ENCODE peak calls at places on chromosomes 3 and 15, in four cellular contexts. One of them, this sample, is unnamed.

GRCh38 chr3:21392521-21392920 is 358.5 kb downstream of the ZNF385D start:
- DNase-seq in HCT116: no peak
- DNase-seq in K562: no peak
- DNase-seq in GM12878: no peak
- DNase-seq in this sample: no peak

GRCh38 chr15:90558182-90558581 is 28.5 kb downstream of the CRTC3 start:
- DNase-seq in HCT116: no peak
- DNase-seq in K562: peak
- DNase-seq in GM12878: no peak
- DNase-seq in this sample: no peak

GRCh38 chr15:34810455-34811146 is 15.3 kb upstream of the ACTC1 start:
- DNase-seq in K562: peak
- DNase-seq in GM12878: no peak
- DNase-seq in HCT116: no peak
- DNase-seq in this sample: no peak

GRCh38 chr3:41768363-41768762 is 193.5 kb downstream of the ULK4 start:
- DNase-seq in K562: no peak
- DNase-seq in GM12878: no peak
- DNase-seq in HCT116: no peak
- DNase-seq in this sample: no peak

GRCh38 chr15:37978231-37978630 is 43.8 kb downstream of the TMCO5A start:
- DNase-seq in HCT116: no peak
- DNase-seq in K562: no peak
- DNase-seq in GM12878: no peak
- DNase-seq in this sample: no peak

GRCh38 chr15:70713547-70714414 is 49.6 kb downstream of the UACA start:
- DNase-seq in K562: no peak
- DNase-seq in GM12878: no peak
- DNase-seq in HCT116: no peak
- DNase-seq in this sample: no peak

GRCh38 chr3:100033814-100034490 is 80.3 kb downstream of the FILIP1L start:
- DNase-seq in GM12878: no peak
- DNase-seq in HCT116: no peak
- DNase-seq in K562: no peak
- DNase-seq in this sample: no peak

GRCh38 chr15:62559049-62559733 is 394.1 kb upstream of the C2CD4B start:
- DNase-seq in HCT116: no peak
- DNase-seq in K562: no peak
- DNase-seq in GM12878: no peak
- DNase-seq in this sample: no peak

GRCh38 chr3:137263982-137264777 is 306.4 kb downstream of the IL20RB start:
- DNase-seq in HCT116: no peak
- DNase-seq in K562: no peak
- DNase-seq in GM12878: no peak
- DNase-seq in this sample: no peak

GRCh38 chr15:52383100-52383588 is 87.5 kb upstream of the MYO5C start:
- DNase-seq in K562: no peak
- DNase-seq in HCT116: no peak
- DNase-seq in GM12878: peak
- DNase-seq in this sample: no peak

GRCh38 chr3:131786386-131786785 is 248.4 kb downstream of the CPNE4 start:
- DNase-seq in HCT116: no peak
- DNase-seq in K562: no peak
- DNase-seq in GM12878: no peak
- DNase-seq in this sample: no peak

GRCh38 chr15:39511000-39511914 is 69.6 kb upstream of the THBS1 start:
- DNase-seq in HCT116: peak
- DNase-seq in K562: peak
- DNase-seq in GM12878: no peak
- DNase-seq in this sample: no peak

GRCh38 chr15:29475096-29475495 is 205.5 kb upstream of the NSMCE3 start:
- DNase-seq in K562: no peak
- DNase-seq in HCT116: no peak
- DNase-seq in GM12878: no peak
- DNase-seq in this sample: no peak

GRCh38 chr15:80034633-80035032 is 24.8 kb upstream of the ZFAND6 start:
- DNase-seq in HCT116: no peak
- DNase-seq in K562: no peak
- DNase-seq in GM12878: no peak
- DNase-seq in this sample: no peak

GRCh38 chr3:4809970-4810369 is 169.3 kb upstream of the BHLHE40 start:
- DNase-seq in K562: no peak
- DNase-seq in GM12878: no peak
- DNase-seq in HCT116: no peak
- DNase-seq in this sample: no peak

GRCh38 chr3:38707730-38708129 is 58.2 kb upstream of the SCN5A start:
- DNase-seq in HCT116: no peak
- DNase-seq in GM12878: no peak
- DNase-seq in K562: peak
- DNase-seq in this sample: no peak

GRCh38 chr3:63353383-63353782 is 75.3 kb downstream of the SYNPR start:
- DNase-seq in HCT116: no peak
- DNase-seq in GM12878: no peak
- DNase-seq in K562: no peak
- DNase-seq in this sample: no peak

GRCh38 chr3:171262431-171262830 is 197.8 kb downstream of the TNIK start:
- DNase-seq in K562: no peak
- DNase-seq in HCT116: no peak
- DNase-seq in GM12878: no peak
- DNase-seq in this sample: no peak

GRCh38 chr3:15557511-15557946 is 36.0 kb upstream of the COLQ start:
- DNase-seq in GM12878: peak
- DNase-seq in HCT116: peak
- DNase-seq in K562: peak
- DNase-seq in this sample: no peak

GRCh38 chr3:111904376-111905241 is 45.5 kb downstream of the PHLDB2 start:
- DNase-seq in K562: no peak
- DNase-seq in GM12878: no peak
- DNase-seq in HCT116: peak
- DNase-seq in this sample: no peak

GRCh38 chr3:193046369-193046768 is 128.7 kb upstream of the MB21D2 start:
- DNase-seq in GM12878: no peak
- DNase-seq in K562: no peak
- DNase-seq in HCT116: no peak
- DNase-seq in this sample: no peak

GRCh38 chr3:127454051-127454450 is 136.5 kb downstream of the TPRA1 start:
- DNase-seq in K562: no peak
- DNase-seq in HCT116: no peak
- DNase-seq in GM12878: no peak
- DNase-seq in this sample: no peak

GRCh38 chr3:141491929-141492328 is 5.1 kb downstream of the RASA2 start:
- DNase-seq in GM12878: no peak
- DNase-seq in HCT116: no peak
- DNase-seq in K562: no peak
- DNase-seq in this sample: no peak

GRCh38 chr3:159987291-159987711 is 1.3 kb upstream of the IL12A start:
- DNase-seq in K562: no peak
- DNase-seq in GM12878: no peak
- DNase-seq in HCT116: no peak
- DNase-seq in this sample: no peak

GRCh38 chr3:169295126-169295525 is 368.4 kb downstream of the MECOM start:
- DNase-seq in GM12878: no peak
- DNase-seq in K562: no peak
- DNase-seq in HCT116: peak
- DNase-seq in this sample: no peak

GRCh38 chr3:175274056-175274455 is 414.9 kb downstream of the NAALADL2 start:
- DNase-seq in GM12878: peak
- DNase-seq in HCT116: no peak
- DNase-seq in K562: no peak
- DNase-seq in this sample: no peak

GRCh38 chr3:141478139-141478538 is 8.7 kb upstream of the RASA2 start:
- DNase-seq in K562: no peak
- DNase-seq in HCT116: no peak
- DNase-seq in GM12878: no peak
- DNase-seq in this sample: no peak

GRCh38 chr15:89828324-89829145 is 13.9 kb upstream of the ANPEP start:
- DNase-seq in GM12878: no peak
- DNase-seq in HCT116: no peak
- DNase-seq in K562: peak
- DNase-seq in this sample: no peak

GRCh38 chr15:87419341-87419740 is 837.2 kb downstream of the NTRK3 start:
- DNase-seq in K562: no peak
- DNase-seq in HCT116: no peak
- DNase-seq in GM12878: no peak
- DNase-seq in this sample: no peak

GRCh38 chr3:152574461-152575079 is 260.4 kb upstream of the P2RY1 start:
- DNase-seq in K562: peak
- DNase-seq in HCT116: peak
- DNase-seq in GM12878: peak
- DNase-seq in this sample: no peak

GRCh38 chr15:68279779-68280745 is 2.5 kb downstream of the FEM1B start:
- DNase-seq in GM12878: no peak
- DNase-seq in K562: no peak
- DNase-seq in HCT116: no peak
- DNase-seq in this sample: no peak

GRCh38 chr3:52782412-52783210 is 5.2 kb downstream of the ITIH1 start:
- DNase-seq in HCT116: no peak
- DNase-seq in K562: no peak
- DNase-seq in GM12878: no peak
- DNase-seq in this sample: no peak

GRCh38 chr15:55526559-55527036 is 18.6 kb upstream of the DNAAF4 start:
- DNase-seq in GM12878: no peak
- DNase-seq in K562: peak
- DNase-seq in HCT116: peak
- DNase-seq in this sample: peak

GRCh38 chr3:16143870-16144568 is 30.5 kb upstream of the GALNT15 start:
- DNase-seq in HCT116: no peak
- DNase-seq in K562: no peak
- DNase-seq in GM12878: no peak
- DNase-seq in this sample: no peak

GRCh38 chr3:192727032-192727847 is at the start of gene FGF12:
- DNase-seq in HCT116: no peak
- DNase-seq in GM12878: no peak
- DNase-seq in K562: peak
- DNase-seq in this sample: peak

GRCh38 chr3:113791381-113791780 is 44.5 kb downstream of the ATP6V1A start:
- DNase-seq in K562: no peak
- DNase-seq in GM12878: no peak
- DNase-seq in HCT116: no peak
- DNase-seq in this sample: no peak

GRCh38 chr3:110491413-110491812 is 580.2 kb upstream of the NECTIN3 start:
- DNase-seq in K562: no peak
- DNase-seq in HCT116: no peak
- DNase-seq in GM12878: no peak
- DNase-seq in this sample: no peak

GRCh38 chr3:32198714-32199113 is 39.8 kb upstream of the CMTM8 start:
- DNase-seq in K562: no peak
- DNase-seq in HCT116: no peak
- DNase-seq in GM12878: no peak
- DNase-seq in this sample: no peak

GRCh38 chr3:32203854-32204253 is 34.6 kb upstream of the CMTM8 start:
- DNase-seq in K562: no peak
- DNase-seq in HCT116: no peak
- DNase-seq in GM12878: no peak
- DNase-seq in this sample: no peak

GRCh38 chr3:32202496-32202895 is 36.0 kb upstream of the CMTM8 start:
- DNase-seq in K562: no peak
- DNase-seq in GM12878: no peak
- DNase-seq in HCT116: no peak
- DNase-seq in this sample: no peak

GRCh38 chr3:32200490-32200889 is 38.0 kb upstream of the CMTM8 start:
- DNase-seq in HCT116: no peak
- DNase-seq in K562: no peak
- DNase-seq in GM12878: no peak
- DNase-seq in this sample: no peak

GRCh38 chr3:32200991-32201758 is 37.3 kb upstream of the CMTM8 start:
- DNase-seq in GM12878: no peak
- DNase-seq in K562: no peak
- DNase-seq in HCT116: no peak
- DNase-seq in this sample: no peak
- TF ChIP-seq RAD21 in GM12878: no peak
- TF ChIP-seq RAD21 in K562: no peak
- TF ChIP-seq RAD21 in HCT116: no peak
- TF ChIP-seq RAD21 in this sample: no peak

DNA sequence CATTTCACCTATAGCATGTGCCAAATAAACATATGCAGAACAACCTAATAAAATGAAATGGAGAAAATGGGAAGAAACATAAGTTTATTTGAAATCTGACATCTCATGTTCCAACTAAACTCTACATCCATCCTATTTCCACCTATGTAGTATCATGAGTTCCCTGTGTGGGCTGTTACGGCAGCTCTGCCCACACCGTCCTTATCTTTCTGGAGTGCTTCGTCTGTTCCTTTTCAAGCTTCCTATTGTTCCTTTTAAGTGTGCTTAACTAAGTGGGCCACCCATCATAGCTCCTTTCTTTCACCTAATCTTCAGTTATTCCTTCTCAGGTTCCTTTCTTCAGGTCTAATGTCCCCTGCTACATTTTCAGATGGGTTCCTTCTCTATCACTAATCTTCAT is 17.3 kb downstream of the RYR3 start:
- DNase-seq in HCT116: no peak
- DNase-seq in K562: no peak
- DNase-seq in GM12878: no peak
- DNase-seq in this sample: no peak
- TF ChIP-seq EGR1 in HCT116: no peak
- TF ChIP-seq EGR1 in K562: no peak
- TF ChIP-seq EGR1 in GM12878: no peak
- TF ChIP-seq EGR1 in this sample: no peak

GRCh38 chr3:196274585-196274984 is 12.9 kb downstream of the PCYT1A start:
- DNase-seq in K562: peak
- DNase-seq in HCT116: no peak
- DNase-seq in GM12878: peak
- DNase-seq in this sample: no peak
- TF ChIP-seq RAD21 in K562: no peak
- TF ChIP-seq RAD21 in HCT116: no peak
- TF ChIP-seq RAD21 in GM12878: no peak
- TF ChIP-seq RAD21 in this sample: no peak

GRCh38 chr3:151130437-151130836 is 45.0 kb downstream of the MED12L start:
- DNase-seq in K562: no peak
- DNase-seq in GM12878: no peak
- DNase-seq in HCT116: no peak
- DNase-seq in this sample: no peak
- TF ChIP-seq EGR1 in K562: no peak
- TF ChIP-seq EGR1 in GM12878: no peak
- TF ChIP-seq EGR1 in HCT116: no peak
- TF ChIP-seq EGR1 in this sample: no peak

GRCh38 chr3:47664519-47664918 is 85.9 kb upstream of the CSPG5 start:
- DNase-seq in HCT116: peak
- DNase-seq in GM12878: no peak
- DNase-seq in K562: peak
- DNase-seq in this sample: no peak
- TF ChIP-seq RAD21 in HCT116: no peak
- TF ChIP-seq RAD21 in GM12878: peak
- TF ChIP-seq RAD21 in K562: no peak
- TF ChIP-seq RAD21 in this sample: peak

GRCh38 chr3:158912188-158912587 is 110.3 kb downstream of the MFSD1 start:
- DNase-seq in GM12878: no peak
- DNase-seq in K562: peak
- DNase-seq in HCT116: no peak
- DNase-seq in this sample: no peak
- TF ChIP-seq EGR1 in GM12878: no peak
- TF ChIP-seq EGR1 in K562: no peak
- TF ChIP-seq EGR1 in HCT116: no peak
- TF ChIP-seq EGR1 in this sample: no peak

GRCh38 chr3:46283851-46284450 is 41.7 kb downstream of the CCR3 start:
- DNase-seq in K562: no peak
- DNase-seq in GM12878: no peak
- DNase-seq in HCT116: no peak
- DNase-seq in this sample: no peak
- TF ChIP-seq RAD21 in K562: no peak
- TF ChIP-seq RAD21 in GM12878: no peak
- TF ChIP-seq RAD21 in HCT116: no peak
- TF ChIP-seq RAD21 in this sample: no peak

This sample was measured in H1.